ENCODE peak calls at places on chromosomes 12 and 14, in four cellular contexts. C is hippocampal formation, G is body of pancreas, X is T-helper 2 cell. O is an unnamed sample.
A peak's percentile ranks its signal among the peaks of the same experiment; 100 is the strongest.

GRCh38 chr12:13924286-13924685 is 57.1 kb downstream of the GRIN2B start:
- DNase-seq in C (no peak), G (no peak), X (no peak), O (no peak)

GRCh38 chr12:95118138-95118787 is 44.8 kb upstream of the NR2C1 start:
- DNase-seq in C (no peak), G (no peak), X (no peak), O (no peak)

GRCh38 chr12:49332441-49332861 is 4.5 kb downstream of the C1QL4 start:
- DNase-seq in C (no peak), G (no peak), X (no peak), O (no peak)

GRCh38 chr12:72390146-72390545 is 118.0 kb downstream of the TRHDE start:
- DNase-seq in C (no peak), G (no peak), X (no peak), O (no peak)

GRCh38 chr14:83975435-83976222 is 1554.3 kb upstream of the FLRT2 start:
- DNase-seq in C (no peak), G (peak; percentile 92), X (no peak), O (peak; percentile 48)

GRCh38 chr14:52106853-52107252 is 38.0 kb upstream of the NID2 start:
- DNase-seq in C (no peak), G (no peak), X (no peak), O (no peak)

GRCh38 chr12:114400925-114401324 is 5.0 kb downstream of the TBX5 start:
- DNase-seq in C (no peak), G (no peak), X (no peak), O (peak; percentile 29)

GRCh38 chr14:92507174-92507768 is 6.3 kb upstream of the RIN3 start:
- DNase-seq in C (no peak), G (no peak), X (no peak), O (no peak)

GRCh38 chr14:57346741-57347140 is 43.6 kb upstream of the NAA30 start:
- DNase-seq in C (no peak), G (no peak), X (no peak), O (no peak)

GRCh38 chr12:1797011-1797901 is 23.1 kb upstream of the LRTM2 start:
- DNase-seq in C (no peak), G (peak; percentile 41), X (peak; percentile 30), O (peak; percentile 50)

GRCh38 chr12:77734489-77734888 is 96.2 kb upstream of the NAV3 start:
- DNase-seq in C (no peak), G (no peak), X (no peak), O (no peak)

GRCh38 chr14:101603096-101603495 is 41.8 kb downstream of the DIO3 start:
- DNase-seq in C (no peak), G (no peak), X (no peak), O (no peak)

GRCh38 chr12:13242926-13243325 is 46.4 kb downstream of the EMP1 start:
- DNase-seq in C (no peak), G (no peak), X (no peak), O (no peak)

GRCh38 chr12:80655751-80656150 is 51.7 kb upstream of the MYF6 start:
- DNase-seq in C (no peak), G (no peak), X (no peak), O (no peak)